ENCODE peak calls at places on chromosomes 4 and X, in four cellular contexts. P is GM12878, L is GM12891, U is K562. Q is an unnamed sample.

GRCh38 chr4:146329042-146329716 is 114.8 kb downstream of the REELD1 start:
- DNase-seq in P (no peak), L (no peak), U (no peak), Q (no peak)

GRCh38 chrX:18210470-18210869 is 10.2 kb downstream of the BEND2 start:
- DNase-seq in P (no peak), L (no peak), U (peak; percentile 9), Q (no peak)

GRCh38 chrX:107707866-107708265 is 67.7 kb downstream of the TSC22D3 start:
- DNase-seq in P (no peak), L (no peak), U (no peak), Q (no peak)

GRCh38 chr4:62644372-62644771 is 1444.2 kb downstream of the ADGRL3 start:
- DNase-seq in P (no peak), L (no peak), U (peak; percentile 4), Q (peak; percentile 9)

GRCh38 chr4:15702941-15703403 is at the start of gene BST1:
- DNase-seq in P (no peak), L (peak; percentile 29), U (no peak), Q (peak; percentile 95)

GRCh38 chr4:124907881-124908280 is 195.3 kb upstream of the ANKRD50 start:
- DNase-seq in P (no peak), L (no peak), U (no peak), Q (no peak)

GRCh38 chr4:100936676-100937390 is 410.5 kb downstream of the PPP3CA start:
- DNase-seq in P (no peak), L (no peak), U (no peak), Q (no peak)

GRCh38 chrX:35015627-35016026 is 73.0 kb downstream of the FAM47B start:
- DNase-seq in P (no peak), L (no peak), U (no peak), Q (no peak)

GRCh38 chr4:84681488-84682274 is 98.8 kb downstream of the CDS1 start:
- DNase-seq in P (no peak), L (no peak), U (peak; percentile 49), Q (no peak)

GRCh38 chrX:64352084-64352483 is 43.2 kb downstream of the MTMR8 start:
- DNase-seq in P (no peak), L (no peak), U (no peak), Q (no peak)

GRCh38 chr4:120921456-120922389 is 803 bp downstream of the PRDM5 start:
- DNase-seq in P (no peak), L (no peak), U (no peak), Q (peak; percentile 67)

GRCh38 chrX:21150208-21150607 is 224.0 kb upstream of the CNKSR2 start:
- DNase-seq in P (no peak), L (no peak), U (no peak), Q (no peak)

GRCh38 chrX:21153033-21153432 is 221.2 kb upstream of the CNKSR2 start:
- DNase-seq in P (no peak), L (no peak), U (no peak), Q (no peak)

GRCh38 chrX:21151051-21151450 is 223.2 kb upstream of the CNKSR2 start:
- DNase-seq in P (no peak), L (no peak), U (no peak), Q (no peak)

GRCh38 chrX:21158678-21159077 is 215.5 kb upstream of the CNKSR2 start:
- DNase-seq in P (no peak), L (no peak), U (no peak), Q (no peak)

DNA sequence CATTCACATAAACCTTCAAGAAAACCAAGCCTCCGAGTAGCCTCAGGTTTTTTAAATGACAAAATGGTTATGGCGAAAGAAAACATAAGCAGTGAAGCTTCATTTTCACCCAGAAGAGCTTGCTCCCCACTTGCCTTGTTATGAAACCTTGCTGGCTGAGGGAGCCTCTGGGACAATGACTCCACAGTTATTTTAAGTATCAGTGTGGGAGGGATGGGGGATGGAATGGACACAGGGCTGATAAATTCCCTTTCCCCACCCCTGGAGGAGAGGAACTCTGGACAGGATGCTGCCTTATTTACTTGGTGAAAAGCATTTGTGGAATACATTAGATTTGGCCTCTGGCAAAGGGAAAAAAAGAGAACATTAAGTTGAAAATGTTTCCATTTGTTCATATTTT is 220.7 kb upstream of the CNKSR2 start:
- DNase-seq in P (no peak), L (no peak), U (no peak), Q (no peak)
- TF ChIP-seq POLR2AphosphoS5 in P (no peak), L (no peak), U (no peak), Q (no peak)

DNA sequence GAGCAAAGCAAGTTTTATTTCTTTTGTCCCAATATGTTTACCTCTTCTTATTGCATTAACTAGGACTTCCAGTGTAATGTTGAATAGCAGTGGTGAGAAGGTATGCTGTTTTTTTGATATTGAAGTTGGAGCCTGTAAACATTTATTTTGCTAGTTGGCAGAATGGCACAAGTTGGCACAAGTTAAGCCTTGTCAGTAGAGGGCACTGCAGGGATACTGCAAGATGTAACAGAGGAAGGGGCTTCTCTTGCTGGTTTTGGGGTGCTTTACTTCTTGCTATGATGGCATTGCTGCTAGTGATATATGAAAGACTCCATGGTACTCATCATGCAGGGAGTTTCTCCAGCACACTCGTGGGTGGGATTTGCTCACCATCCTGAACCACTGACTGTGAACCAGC is 327.3 kb upstream of the ARX start:
- DNase-seq in P (no peak), L (no peak), U (no peak), Q (no peak)
- TF ChIP-seq SPI1 in P (no peak), L (no peak), U (no peak), Q (no peak)

GRCh38 chrX:153717445-153717844 is 6.7 kb downstream of the BCAP31 start:
- DNase-seq in P (no peak), L (no peak), U (no peak), Q (no peak)

GRCh38 chrX:153723351-153724251 is 586 bp downstream of the BCAP31 start:
- DNase-seq in P (no peak), L (peak; percentile 54), U (peak; percentile 74), Q (peak; percentile 33)

GRCh38 chrX:153719701-153720100 is 4.5 kb downstream of the BCAP31 start:
- DNase-seq in P (no peak), L (no peak), U (no peak), Q (no peak)

GRCh38 chrX:153722704-153723350 is 1.4 kb downstream of the BCAP31 start:
- DNase-seq in P (no peak), L (no peak), U (no peak), Q (peak; percentile 41)

DNA sequence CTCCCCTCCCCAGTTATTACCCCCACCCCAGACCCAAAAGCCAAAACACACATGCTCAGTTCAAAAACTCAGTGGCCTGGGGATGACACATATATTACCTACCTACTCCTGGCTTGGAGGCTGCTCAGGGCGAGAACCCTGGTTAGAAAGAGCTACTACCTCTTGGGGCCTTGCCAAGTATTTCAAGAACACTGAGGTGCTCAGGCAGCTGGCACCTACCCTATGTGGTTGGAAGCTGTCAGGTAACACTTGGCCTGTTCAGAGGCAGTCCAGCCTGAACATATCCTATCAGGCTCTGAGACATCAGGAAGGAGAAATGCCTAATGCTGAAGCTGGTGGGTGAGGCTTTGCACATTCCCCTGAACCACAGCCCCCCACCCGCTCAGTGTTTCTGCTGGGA is 4.9 kb downstream of the BCAP31 start:
- DNase-seq in P (no peak), L (no peak), U (no peak), Q (no peak)
- TF ChIP-seq POLR2AphosphoS5 in P (no peak), L (no peak), U (no peak), Q (no peak)

DNA sequence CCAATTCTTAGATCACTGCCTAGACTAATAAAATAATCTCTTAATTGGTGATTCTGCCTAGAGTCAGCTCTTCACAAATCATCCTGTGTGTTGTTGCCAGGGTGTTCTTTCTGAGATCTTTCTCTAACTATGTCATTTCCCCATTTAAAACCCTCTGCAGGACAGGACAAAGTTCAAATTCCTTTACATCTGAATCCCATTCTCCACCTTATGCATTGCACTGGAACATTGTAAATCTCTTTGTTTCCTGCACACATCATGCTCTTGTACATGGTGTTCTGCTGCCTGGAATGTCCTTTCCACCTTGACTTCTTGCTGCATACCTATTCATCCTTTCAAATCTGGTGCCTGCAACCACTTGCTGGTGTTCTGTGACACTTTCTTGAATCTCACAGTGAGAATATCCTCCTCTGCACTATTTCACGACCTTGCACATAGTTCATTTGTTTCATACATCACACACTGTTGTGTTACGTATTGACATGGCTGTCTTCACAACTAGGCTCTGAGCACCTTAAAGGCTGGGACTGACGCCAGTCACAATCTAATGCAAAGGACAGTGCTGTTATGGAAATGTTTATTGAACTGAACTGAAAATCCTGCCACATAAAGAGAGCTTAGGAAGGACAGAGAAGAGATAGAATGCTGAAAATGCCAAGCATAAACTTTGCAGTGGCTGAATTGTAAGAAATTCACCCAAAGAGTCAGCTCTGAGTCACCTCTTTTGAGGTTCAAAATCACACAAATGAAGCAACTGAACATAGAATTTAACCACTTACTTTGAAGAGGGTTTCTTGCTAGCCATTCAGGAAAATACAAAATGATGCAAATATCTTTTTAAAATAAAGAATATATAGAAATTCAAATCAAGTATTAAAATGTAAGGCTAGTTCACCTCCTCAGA is 26.4 kb upstream of the SMIM14 start:
- DNase-seq in P (no peak), L (no peak), U (no peak), Q (no peak)
- TF ChIP-seq SPI1 in P (no peak), L (no peak), U (no peak), Q (no peak)

GRCh38 chr4:68864438-68865177 is 48.8 kb downstream of the UGT2B10 start:
- DNase-seq in P (no peak), L (no peak), U (peak; percentile 90), Q (peak; percentile 85)

GRCh38 chr4:68869274-68869773 is 53.5 kb downstream of the UGT2B10 start:
- DNase-seq in P (no peak), L (no peak), U (no peak), Q (no peak)

GRCh38 chr4:68861057-68861456 is 45.3 kb downstream of the UGT2B10 start:
- DNase-seq in P (no peak), L (no peak), U (no peak), Q (no peak)

GRCh38 chr4:68865760-68866159 is 50.0 kb downstream of the UGT2B10 start:
- DNase-seq in P (no peak), L (no peak), U (no peak), Q (no peak)

DNA sequence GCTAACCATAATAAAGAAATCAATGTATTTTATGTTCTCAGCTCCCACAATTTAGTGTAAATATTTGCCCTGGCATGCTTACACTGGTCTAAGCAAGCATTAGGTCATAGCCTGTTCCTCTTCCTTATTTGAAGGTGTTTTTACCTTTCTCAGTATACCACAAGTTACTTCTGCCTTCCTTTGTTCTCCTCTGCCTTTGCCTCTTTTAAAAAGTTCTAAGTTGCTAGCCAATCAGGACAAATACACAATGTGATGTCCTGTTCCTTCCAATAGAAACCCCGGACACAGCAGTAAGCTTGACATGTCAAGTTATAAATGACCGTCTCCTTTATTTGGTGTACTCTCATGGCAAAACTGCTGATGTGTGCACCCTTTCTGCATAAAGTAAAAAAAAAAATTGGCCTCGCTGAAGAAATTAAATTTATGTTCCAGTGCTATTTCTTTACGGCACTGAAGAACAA is 49.4 kb downstream of the UGT2B10 start:
- DNase-seq in P (no peak), L (no peak), U (no peak), Q (no peak)
- TF ChIP-seq POLR2AphosphoS5 in P (no peak), L (no peak), U (no peak), Q (no peak)

GRCh38 chr4:35052546-35052945 is 1191.8 kb downstream of the ARAP2 start:
- DNase-seq in P (no peak), L (no peak), U (no peak), Q (no peak)
- TF ChIP-seq SPI1 in P (no peak), L (no peak), U (no peak), Q (no peak)

GRCh38 chr4:109931318-109931717 is 18.6 kb downstream of the EGF start:
- DNase-seq in P (no peak), L (no peak), U (no peak), Q (no peak)

GRCh38 chr4:109930469-109930868 is 17.8 kb downstream of the EGF start:
- DNase-seq in P (no peak), L (no peak), U (no peak), Q (no peak)

GRCh38 chr4:109925396-109925795 is 12.7 kb downstream of the EGF start:
- DNase-seq in P (no peak), L (no peak), U (no peak), Q (no peak)

GRCh38 chr4:109930872-109931271 is 18.2 kb downstream of the EGF start:
- DNase-seq in P (no peak), L (no peak), U (no peak), Q (no peak)

GRCh38 chr4:109928327-109929045 is 15.8 kb downstream of the EGF start:
- DNase-seq in P (no peak), L (no peak), U (no peak), Q (no peak)
- TF ChIP-seq POLR2AphosphoS5 in P (no peak), L (no peak), U (no peak), Q (no peak)